ENCODE peak calls at places on chromosomes 7 and 10, in six cellular contexts. One of them, this sample, is unnamed.
A peak's percentile ranks its signal among the peaks of the same experiment; 100 is the strongest.

GRCh38 chr7:157013101-157013500 is 2.6 kb upstream of the MNX1 start:
- DNase-seq in pancreas: no peak
- DNase-seq in HFFc6: no peak
- DNase-seq in WERI-Rb-1: no peak
- DNase-seq in CD8-positive, alpha-beta T cell: no peak
- DNase-seq in BE2C: no peak
- DNase-seq in this sample: no peak

GRCh38 chr7:129925416-129926002 is 27.3 kb downstream of the UBE2H start:
- DNase-seq in BE2C: no peak
- DNase-seq in pancreas: no peak
- DNase-seq in WERI-Rb-1: no peak
- DNase-seq in HFFc6: peak; percentile 35
- DNase-seq in CD8-positive, alpha-beta T cell: no peak
- DNase-seq in this sample: no peak

GRCh38 chr10:34813626-34814227 is 1.4 kb downstream of the PARD3 start:
- DNase-seq in pancreas: peak; percentile 50
- DNase-seq in HFFc6: peak; percentile 49
- DNase-seq in BE2C: no peak
- DNase-seq in CD8-positive, alpha-beta T cell: no peak
- DNase-seq in WERI-Rb-1: no peak
- DNase-seq in this sample: peak; percentile 18

GRCh38 chr7:96400518-96400917 is 78.6 kb upstream of the SLC25A13 start:
- DNase-seq in pancreas: no peak
- DNase-seq in BE2C: no peak
- DNase-seq in HFFc6: no peak
- DNase-seq in WERI-Rb-1: no peak
- DNase-seq in CD8-positive, alpha-beta T cell: no peak
- DNase-seq in this sample: no peak

GRCh38 chr10:4980793-4981192 is 17.6 kb downstream of the AKR1C1 start:
- DNase-seq in HFFc6: no peak
- DNase-seq in WERI-Rb-1: no peak
- DNase-seq in CD8-positive, alpha-beta T cell: no peak
- DNase-seq in pancreas: no peak
- DNase-seq in BE2C: no peak
- DNase-seq in this sample: no peak

GRCh38 chr7:93164766-93165165 is 16.6 kb upstream of the SAMD9L start:
- DNase-seq in pancreas: no peak
- DNase-seq in BE2C: no peak
- DNase-seq in CD8-positive, alpha-beta T cell: no peak
- DNase-seq in WERI-Rb-1: no peak
- DNase-seq in HFFc6: no peak
- DNase-seq in this sample: no peak

GRCh38 chr7:123557016-123557630 is 495 bp downstream of the NDUFA5 start:
- DNase-seq in BE2C: no peak
- DNase-seq in HFFc6: peak; percentile 4
- DNase-seq in pancreas: no peak
- DNase-seq in WERI-Rb-1: no peak
- DNase-seq in CD8-positive, alpha-beta T cell: no peak
- DNase-seq in this sample: no peak

GRCh38 chr7:27238979-27239779 is 3.4 kb upstream of the EVX1 start:
- DNase-seq in WERI-Rb-1: no peak
- DNase-seq in BE2C: no peak
- DNase-seq in HFFc6: no peak
- DNase-seq in CD8-positive, alpha-beta T cell: no peak
- DNase-seq in pancreas: no peak
- DNase-seq in this sample: peak; percentile 57

GRCh38 chr10:24318517-24318916 is 109.6 kb downstream of the KIAA1217 start:
- DNase-seq in pancreas: peak; percentile 75
- DNase-seq in WERI-Rb-1: no peak
- DNase-seq in CD8-positive, alpha-beta T cell: no peak
- DNase-seq in BE2C: no peak
- DNase-seq in HFFc6: no peak
- DNase-seq in this sample: no peak

GRCh38 chr10:105586451-105587098 is 945.5 kb downstream of the SORCS3 start:
- DNase-seq in CD8-positive, alpha-beta T cell: no peak
- DNase-seq in HFFc6: no peak
- DNase-seq in pancreas: no peak
- DNase-seq in BE2C: no peak
- DNase-seq in WERI-Rb-1: no peak
- DNase-seq in this sample: no peak

GRCh38 chr10:117324367-117324766 is 50.9 kb downstream of the PDZD8 start:
- DNase-seq in CD8-positive, alpha-beta T cell: no peak
- DNase-seq in BE2C: no peak
- DNase-seq in WERI-Rb-1: no peak
- DNase-seq in pancreas: no peak
- DNase-seq in HFFc6: no peak
- DNase-seq in this sample: no peak

DNA sequence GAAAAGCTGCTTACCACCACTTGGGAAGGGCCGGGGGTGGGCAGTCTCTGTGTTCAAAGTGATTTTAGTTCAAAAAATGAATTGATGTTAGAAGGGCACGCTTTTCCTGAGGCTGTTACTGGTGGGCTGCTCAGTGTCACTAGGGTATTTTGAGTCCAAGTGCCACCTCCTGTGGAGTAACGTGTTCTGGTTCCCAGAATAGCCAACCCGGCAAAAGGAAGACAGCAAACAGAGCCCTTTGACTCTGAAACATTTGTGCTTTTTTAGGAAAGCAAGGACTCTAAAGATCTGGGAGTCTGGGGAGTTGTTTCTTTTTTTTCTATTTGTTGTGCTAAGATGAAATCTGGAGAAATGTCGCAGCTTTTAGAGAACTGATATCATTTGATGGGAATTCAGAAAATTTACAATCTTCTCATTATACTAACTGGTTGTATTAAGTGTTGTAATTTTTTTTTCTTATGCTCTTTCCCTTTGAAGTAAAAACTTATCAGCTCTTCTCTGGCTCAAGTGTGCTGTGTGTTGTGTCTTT is 66.2 kb downstream of the MKX start:
- DNase-seq in pancreas: no peak
- DNase-seq in WERI-Rb-1: no peak
- DNase-seq in BE2C: no peak
- DNase-seq in CD8-positive, alpha-beta T cell: no peak
- DNase-seq in HFFc6: no peak
- DNase-seq in this sample: no peak
- TF ChIP-seq CTCF in pancreas: no peak
- TF ChIP-seq CTCF in WERI-Rb-1: no peak
- TF ChIP-seq CTCF in BE2C: no peak
- TF ChIP-seq CTCF in CD8-positive, alpha-beta T cell: no peak
- TF ChIP-seq CTCF in HFFc6: no peak
- TF ChIP-seq CTCF in this sample: no peak

DNA sequence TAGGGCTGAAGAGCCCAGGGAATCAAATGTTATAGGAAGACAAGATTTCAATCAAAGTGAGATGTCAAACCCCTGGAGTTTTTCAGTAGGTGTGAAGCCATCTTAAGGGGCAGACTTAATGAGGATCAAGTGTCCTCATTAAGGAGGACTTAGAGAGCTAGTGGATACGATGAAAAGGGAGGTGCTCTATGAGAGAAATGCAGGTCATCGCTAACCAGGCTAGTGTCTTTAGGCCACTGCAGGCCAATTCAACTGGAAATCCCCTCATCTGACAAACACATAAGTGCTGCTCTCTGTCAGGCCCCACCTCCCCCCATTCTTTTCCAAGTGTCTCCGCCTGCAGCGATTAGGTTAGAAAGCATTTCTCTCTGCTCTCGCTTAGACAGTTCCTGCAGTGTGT is 33.8 kb downstream of the RBM28 start:
- DNase-seq in HFFc6: no peak
- DNase-seq in WERI-Rb-1: no peak
- DNase-seq in pancreas: no peak
- DNase-seq in CD8-positive, alpha-beta T cell: no peak
- DNase-seq in BE2C: no peak
- DNase-seq in this sample: no peak
- TF ChIP-seq CTCF in HFFc6: no peak
- TF ChIP-seq CTCF in WERI-Rb-1: no peak
- TF ChIP-seq CTCF in pancreas: no peak
- TF ChIP-seq CTCF in CD8-positive, alpha-beta T cell: no peak
- TF ChIP-seq CTCF in BE2C: no peak
- TF ChIP-seq CTCF in this sample: no peak

GRCh38 chr7:68421712-68422111 is 1176.6 kb upstream of the AUTS2 start:
- DNase-seq in CD8-positive, alpha-beta T cell: no peak
- DNase-seq in pancreas: no peak
- DNase-seq in BE2C: no peak
- DNase-seq in WERI-Rb-1: no peak
- DNase-seq in HFFc6: no peak
- DNase-seq in this sample: no peak

GRCh38 chr7:68420342-68420750 is 1177.9 kb upstream of the AUTS2 start:
- DNase-seq in HFFc6: no peak
- DNase-seq in CD8-positive, alpha-beta T cell: no peak
- DNase-seq in BE2C: no peak
- DNase-seq in WERI-Rb-1: no peak
- DNase-seq in pancreas: no peak
- DNase-seq in this sample: no peak

GRCh38 chr7:68429376-68430117 is 1168.7 kb upstream of the AUTS2 start:
- DNase-seq in CD8-positive, alpha-beta T cell: no peak
- DNase-seq in WERI-Rb-1: no peak
- DNase-seq in pancreas: no peak
- DNase-seq in BE2C: no peak
- DNase-seq in HFFc6: no peak
- DNase-seq in this sample: no peak

GRCh38 chr7:68424643-68425297 is 1173.5 kb upstream of the AUTS2 start:
- DNase-seq in BE2C: no peak
- DNase-seq in CD8-positive, alpha-beta T cell: no peak
- DNase-seq in WERI-Rb-1: no peak
- DNase-seq in HFFc6: no peak
- DNase-seq in pancreas: no peak
- DNase-seq in this sample: no peak

DNA sequence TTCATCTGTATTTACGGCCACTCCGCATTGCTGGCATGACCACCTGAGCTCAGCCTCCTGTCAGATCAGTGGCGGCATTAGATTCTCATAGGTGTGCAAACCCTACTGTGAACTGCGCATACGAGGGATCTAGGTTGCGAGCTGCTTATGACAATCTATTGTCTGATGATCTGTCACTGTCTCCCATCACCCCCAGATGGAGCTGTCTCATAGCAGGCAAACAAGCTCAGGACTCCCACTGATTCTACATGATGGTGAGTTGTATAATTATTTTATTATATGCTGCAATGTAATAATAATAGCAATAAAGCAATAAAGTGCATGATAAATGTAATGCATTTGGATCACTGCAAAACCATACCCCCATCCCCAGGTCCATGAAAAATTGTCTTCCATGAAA is 1172.9 kb upstream of the AUTS2 start:
- DNase-seq in BE2C: peak; percentile 40
- DNase-seq in WERI-Rb-1: peak; percentile 55
- DNase-seq in pancreas: no peak
- DNase-seq in CD8-positive, alpha-beta T cell: no peak
- DNase-seq in HFFc6: no peak
- DNase-seq in this sample: no peak
- TF ChIP-seq CTCF in BE2C: peak; percentile 69
- TF ChIP-seq CTCF in WERI-Rb-1: peak; percentile 55
- TF ChIP-seq CTCF in pancreas: no peak
- TF ChIP-seq CTCF in CD8-positive, alpha-beta T cell: no peak
- TF ChIP-seq CTCF in HFFc6: no peak
- TF ChIP-seq CTCF in this sample: no peak

GRCh38 chr7:100476108-100476780 is 2.8 kb downstream of the TSC22D4 start:
- DNase-seq in CD8-positive, alpha-beta T cell: no peak
- DNase-seq in WERI-Rb-1: no peak
- DNase-seq in BE2C: no peak
- DNase-seq in HFFc6: no peak
- DNase-seq in pancreas: no peak
- DNase-seq in this sample: no peak
- TF ChIP-seq CTCF in CD8-positive, alpha-beta T cell: no peak
- TF ChIP-seq CTCF in WERI-Rb-1: no peak
- TF ChIP-seq CTCF in BE2C: no peak
- TF ChIP-seq CTCF in HFFc6: no peak
- TF ChIP-seq CTCF in pancreas: no peak
- TF ChIP-seq CTCF in this sample: no peak

GRCh38 chr7:33923440-33924229 is 18.3 kb downstream of the BMPER start:
- DNase-seq in CD8-positive, alpha-beta T cell: no peak
- DNase-seq in HFFc6: no peak
- DNase-seq in pancreas: no peak
- DNase-seq in WERI-Rb-1: no peak
- DNase-seq in BE2C: no peak
- DNase-seq in this sample: no peak
- TF ChIP-seq CTCF in CD8-positive, alpha-beta T cell: no peak
- TF ChIP-seq CTCF in HFFc6: peak; percentile 41
- TF ChIP-seq CTCF in pancreas: no peak
- TF ChIP-seq CTCF in WERI-Rb-1: no peak
- TF ChIP-seq CTCF in BE2C: no peak
- TF ChIP-seq CTCF in this sample: no peak